ENCODE peak calls at places on chromosomes 7 and 10, in ten cellular contexts. H is transverse colon, W is cardiac muscle cell, C is A549, G is MM.1S, D is psoas muscle, S is K562, N is breast epithelium, Z is sigmoid colon, J is left lung. L is an unnamed sample.
A peak's percentile ranks its signal among the peaks of the same experiment; 100 is the strongest.

GRCh38 chr10:70685461-70685911 is 13.2 kb downstream of the ADAMTS14 start:
- DNase-seq in H (no peak), W (peak; percentile 27), C (no peak), G (no peak), D (no peak), S (peak; percentile 44), N (no peak), Z (no peak), J (no peak), L (no peak)

GRCh38 chr7:88402529-88402928 is 95.8 kb upstream of the STEAP4 start:
- DNase-seq in H (no peak), W (no peak), C (no peak), G (no peak), D (no peak), S (no peak), N (no peak), Z (no peak), J (no peak), L (no peak)

GRCh38 chr10:124643281-124644009 is 100.7 kb downstream of the FAM53B start:
- DNase-seq in H (no peak), W (no peak), C (no peak), G (no peak), D (no peak), S (no peak), N (no peak), Z (no peak), J (peak; percentile 62), L (no peak)

GRCh38 chr7:91772100-91772794 is 108.3 kb downstream of the MTERF1 start:
- DNase-seq in H (peak; percentile 42), W (no peak), C (no peak), G (no peak), D (no peak), S (no peak), N (no peak), Z (no peak), J (no peak), L (no peak)

GRCh38 chr7:454356-455109 is 65.1 kb downstream of the PDGFA start:
- DNase-seq in H (no peak), W (no peak), C (no peak), G (no peak), D (no peak), S (no peak), N (no peak), Z (no peak), J (peak; percentile 75), L (no peak)

GRCh38 chr10:71705582-71705981 is 14.0 kb downstream of the C10orf105 start:
- DNase-seq in H (no peak), W (no peak), C (no peak), G (no peak), D (no peak), S (no peak), N (no peak), Z (no peak), J (no peak), L (no peak)

GRCh38 chr10:62541811-62542210 is 167.6 kb downstream of the ZNF365 start:
- DNase-seq in H (peak; percentile 24), W (no peak), C (no peak), G (no peak), D (peak; percentile 30), S (no peak), N (no peak), Z (peak; percentile 76), J (no peak), L (peak; percentile 67)

GRCh38 chr7:15753834-15754600 is 67.5 kb upstream of the MEOX2 start:
- DNase-seq in H (no peak), W (no peak), C (no peak), G (no peak), D (no peak), S (no peak), N (no peak), Z (no peak), J (no peak), L (no peak)

GRCh38 chr7:22726345-22726848 is 603 bp upstream of the IL6 start:
- DNase-seq in H (peak; percentile 34), W (peak; percentile 58), C (peak; percentile 76), G (peak; percentile 79), D (peak; percentile 35), S (peak; percentile 68), N (no peak), Z (peak; percentile 77), J (no peak), L (peak; percentile 72)

GRCh38 chr7:149670288-149670687 is 103.1 kb downstream of the ZNF467 start:
- DNase-seq in H (peak; percentile 16), W (peak; percentile 27), C (no peak), G (no peak), D (no peak), S (no peak), N (no peak), Z (peak; percentile 87), J (no peak), L (no peak)

GRCh38 chr7:27115161-27116018 is 12.9 kb upstream of the HOXA2 start:
- DNase-seq in H (peak; percentile 75), W (no peak), C (peak; percentile 82), G (no peak), D (no peak), S (no peak), N (no peak), Z (peak; percentile 75), J (no peak), L (no peak)

GRCh38 chr7:2321020-2321419 is 6.8 kb upstream of the SNX8 start:
- DNase-seq in H (no peak), W (no peak), C (peak; percentile 29), G (no peak), D (no peak), S (no peak), N (no peak), Z (no peak), J (peak; percentile 13), L (no peak)

GRCh38 chr10:60444494-60445064 is 54.9 kb upstream of the ANK3 start:
- DNase-seq in H (no peak), W (peak; percentile 39), C (peak; percentile 43), G (peak; percentile 31), D (no peak), S (no peak), N (no peak), Z (no peak), J (no peak), L (no peak)

GRCh38 chr7:66092654-66093053 is 17.0 kb downstream of the ASL start:
- DNase-seq in H (no peak), W (no peak), C (no peak), G (no peak), D (no peak), S (no peak), N (no peak), Z (no peak), J (no peak), L (no peak)

GRCh38 chr7:98171449-98171848 is 39.8 kb upstream of the BHLHA15 start:
- DNase-seq in H (no peak), W (no peak), C (no peak), G (no peak), D (no peak), S (no peak), N (no peak), Z (no peak), J (no peak), L (no peak)

GRCh38 chr7:98294798-98295382 is 13.4 kb downstream of the BRI3 start:
- DNase-seq in H (peak; percentile 64), W (peak; percentile 82), C (peak; percentile 75), G (no peak), D (peak; percentile 37), S (peak; percentile 85), N (peak; percentile 70), Z (no peak), J (peak; percentile 86), L (peak; percentile 77)

GRCh38 chr10:113880236-113880635 is 25.8 kb downstream of the NHLRC2 start:
- DNase-seq in H (no peak), W (no peak), C (peak; percentile 17), G (no peak), D (no peak), S (no peak), N (no peak), Z (no peak), J (no peak), L (no peak)

GRCh38 chr10:54620352-54620751 is 180.7 kb downstream of the PCDH15 start:
- DNase-seq in H (no peak), W (no peak), C (no peak), G (peak; percentile 77), D (no peak), S (no peak), N (no peak), Z (no peak), J (no peak), L (no peak)

GRCh38 chr10:98029149-98030092 is 1.0 kb downstream of the CRTAC1 start:
- DNase-seq in H (no peak), W (peak; percentile 26), C (no peak), G (no peak), D (no peak), S (no peak), N (no peak), Z (no peak), J (peak; percentile 79), L (no peak)
- H3K4me1 ChIP-seq in H (peaks cover 15% of the 10 kb centered on the region), W (peaks cover 3% of the 10 kb centered on the region), C (peaks cover 15% of the 10 kb centered on the region), G (no peaks in the 10 kb centered on the region), D (peaks cover 4% of the 10 kb centered on the region), S (no peaks in the 10 kb centered on the region), N (no peaks in the 10 kb centered on the region), Z (no peaks in the 10 kb centered on the region), J (peaks cover 16% of the 10 kb centered on the region), L (peaks cover 9% of the 10 kb centered on the region)

GRCh38 chr7:135308583-135309327 is 75.1 kb downstream of the STRA8 start:
- DNase-seq in H (no peak), W (no peak), C (no peak), G (no peak), D (no peak), S (no peak), N (no peak), Z (no peak), J (no peak), L (no peak)
- H3K27ac ChIP-seq in H (no peak overlapping the region), W (no peak overlapping the region), C (no peak overlapping the region), G (no peak overlapping the region), D (no peak overlapping the region), S (no peak overlapping the region), N (no peak overlapping the region), Z (no peak overlapping the region), J (no peak overlapping the region), L (no peak overlapping the region)

DNA sequence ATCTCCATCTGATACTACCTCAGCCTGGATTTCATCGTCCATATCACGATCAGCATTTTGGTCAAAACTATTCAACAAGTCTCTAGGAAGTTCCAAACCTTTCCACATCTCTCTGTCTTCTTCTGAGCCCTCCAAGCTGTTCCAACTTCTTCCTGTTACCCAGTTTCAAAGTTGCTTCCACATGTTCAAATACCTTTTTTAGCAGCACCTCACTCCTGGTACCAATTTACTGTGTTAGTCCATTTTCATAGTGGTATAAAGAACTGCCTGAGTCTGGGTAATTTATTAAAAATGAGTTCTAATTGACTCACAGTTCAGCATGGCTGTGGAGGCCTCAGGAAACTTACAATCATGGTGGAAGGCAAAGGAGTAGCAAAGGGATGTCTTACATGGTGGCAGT is 41.1 kb upstream of the PPP1R3A start:
- DNase-seq in H (no peak), W (no peak), C (no peak), G (no peak), D (no peak), S (no peak), N (no peak), Z (no peak), J (no peak), L (no peak)
- TF ChIP-seq CTCF in H (no peak), W (no peak), C (no peak), G (no peak), D (no peak), S (no peak), N (no peak), Z (no peak), J (no peak), L (no peak)

DNA sequence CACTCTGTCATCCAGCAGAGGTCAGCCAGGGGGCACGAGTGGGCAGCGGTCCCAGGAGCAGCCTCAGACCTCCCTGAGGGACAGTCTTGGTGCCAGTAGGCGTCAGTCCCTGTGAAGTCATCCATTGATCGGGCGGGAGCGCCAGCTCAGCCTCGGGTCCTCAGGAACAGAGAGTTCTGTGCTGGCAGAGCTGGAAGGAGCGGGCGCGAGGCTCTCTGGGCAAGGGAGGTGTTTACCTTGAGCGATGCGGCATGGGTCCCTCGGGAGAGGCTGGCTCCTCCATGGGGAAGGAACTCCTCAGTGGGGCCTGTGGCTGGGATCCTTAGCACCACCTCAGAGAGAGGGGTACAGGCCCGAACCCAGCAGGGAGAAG is 101.1 kb upstream of the PPIF start:
- DNase-seq in H (no peak), W (no peak), C (no peak), G (no peak), D (peak; percentile 79), S (no peak), N (peak; percentile 81), Z (peak; percentile 92), J (peak; percentile 79), L (no peak)
- H3K4me1 ChIP-seq in H (peaks cover 79% of the 10 kb centered on the region), W (peaks cover 18% of the 10 kb centered on the region), C (peaks cover 2% of the 10 kb centered on the region), G (peaks cover 79% of the 10 kb centered on the region), D (peaks cover 68% of the 10 kb centered on the region), S (no peaks in the 10 kb centered on the region), N (peaks cover 33% of the 10 kb centered on the region), Z (no peaks in the 10 kb centered on the region), J (peaks cover 92% of the 10 kb centered on the region), L (peaks cover 74% of the 10 kb centered on the region)